ENCODE peak calls at places on chromosomes 5 and 9, in nine cellular contexts. One of them, this sample, is unnamed. For H3K4me1, the result is how much of the 10 kb centered on the place peaks cover.

GRCh38 chr9:133008824-133009223 is 22.0 kb upstream of the GTF3C5 start:
- DNase-seq in GM23338: no peak
- DNase-seq in IMR-90: no peak
- DNase-seq in neuronal stem cell: no peak
- DNase-seq in H9: no peak
- DNase-seq in astrocyte: no peak
- DNase-seq in GM23248: no peak
- DNase-seq in MM.1S: no peak
- DNase-seq in K562: no peak
- DNase-seq in this sample: no peak

GRCh38 chr9:91778031-91778430 is 172.0 kb downstream of the ROR2 start:
- DNase-seq in IMR-90: peak
- DNase-seq in astrocyte: no peak
- DNase-seq in H9: no peak
- DNase-seq in MM.1S: no peak
- DNase-seq in K562: no peak
- DNase-seq in neuronal stem cell: no peak
- DNase-seq in GM23338: no peak
- DNase-seq in GM23248: peak
- DNase-seq in this sample: no peak

GRCh38 chr5:56279291-56279690 is 46.2 kb upstream of the ANKRD55 start:
- DNase-seq in GM23338: no peak
- DNase-seq in H9: no peak
- DNase-seq in K562: no peak
- DNase-seq in astrocyte: no peak
- DNase-seq in neuronal stem cell: no peak
- DNase-seq in GM23248: no peak
- DNase-seq in MM.1S: no peak
- DNase-seq in IMR-90: no peak
- DNase-seq in this sample: no peak

GRCh38 chr9:4292781-4293180 is 7.1 kb downstream of the GLIS3 start:
- DNase-seq in GM23338: no peak
- DNase-seq in MM.1S: no peak
- DNase-seq in astrocyte: peak
- DNase-seq in IMR-90: peak
- DNase-seq in K562: no peak
- DNase-seq in neuronal stem cell: no peak
- DNase-seq in GM23248: peak
- DNase-seq in H9: no peak
- DNase-seq in this sample: no peak

GRCh38 chr9:122078557-122078956 is 14.6 kb downstream of the TTLL11 start:
- DNase-seq in neuronal stem cell: no peak
- DNase-seq in H9: no peak
- DNase-seq in astrocyte: no peak
- DNase-seq in K562: no peak
- DNase-seq in GM23248: no peak
- DNase-seq in GM23338: no peak
- DNase-seq in MM.1S: no peak
- DNase-seq in IMR-90: no peak
- DNase-seq in this sample: no peak

GRCh38 chr5:170393235-170393634 is 4.1 kb upstream of the KCNMB1 start:
- DNase-seq in GM23338: no peak
- DNase-seq in H9: no peak
- DNase-seq in IMR-90: no peak
- DNase-seq in K562: no peak
- DNase-seq in astrocyte: no peak
- DNase-seq in MM.1S: peak
- DNase-seq in neuronal stem cell: no peak
- DNase-seq in GM23248: peak
- DNase-seq in this sample: no peak

GRCh38 chr5:110940136-110940535 is 131.4 kb upstream of the TSLP start:
- DNase-seq in neuronal stem cell: no peak
- DNase-seq in MM.1S: no peak
- DNase-seq in GM23248: no peak
- DNase-seq in GM23338: no peak
- DNase-seq in astrocyte: peak
- DNase-seq in K562: no peak
- DNase-seq in IMR-90: peak
- DNase-seq in H9: no peak
- DNase-seq in this sample: no peak

GRCh38 chr5:180212363-180213255 is 3.6 kb upstream of the RASGEF1C start:
- DNase-seq in MM.1S: no peak
- DNase-seq in astrocyte: no peak
- DNase-seq in GM23248: peak
- DNase-seq in GM23338: no peak
- DNase-seq in IMR-90: peak
- DNase-seq in K562: no peak
- DNase-seq in H9: no peak
- DNase-seq in neuronal stem cell: no peak
- DNase-seq in this sample: no peak

GRCh38 chr5:159593518-159594073 is 263.3 kb upstream of the IL12B start:
- DNase-seq in GM23248: peak
- DNase-seq in astrocyte: no peak
- DNase-seq in MM.1S: no peak
- DNase-seq in GM23338: no peak
- DNase-seq in K562: no peak
- DNase-seq in neuronal stem cell: no peak
- DNase-seq in IMR-90: no peak
- DNase-seq in H9: no peak
- DNase-seq in this sample: no peak

GRCh38 chr5:150520747-150521521 is 13.0 kb downstream of the NDST1 start:
- DNase-seq in MM.1S: no peak
- DNase-seq in K562: no peak
- DNase-seq in astrocyte: no peak
- DNase-seq in H9: no peak
- DNase-seq in GM23338: no peak
- DNase-seq in neuronal stem cell: no peak
- DNase-seq in IMR-90: no peak
- DNase-seq in GM23248: no peak
- DNase-seq in this sample: no peak

GRCh38 chr5:125291447-125291846 is 545.0 kb upstream of the ZNF608 start:
- DNase-seq in IMR-90: no peak
- DNase-seq in neuronal stem cell: no peak
- DNase-seq in K562: no peak
- DNase-seq in MM.1S: no peak
- DNase-seq in GM23248: no peak
- DNase-seq in astrocyte: no peak
- DNase-seq in GM23338: no peak
- DNase-seq in H9: no peak
- DNase-seq in this sample: no peak

GRCh38 chr5:53418844-53419243 is 61.6 kb upstream of the FST start:
- DNase-seq in GM23338: no peak
- DNase-seq in IMR-90: peak
- DNase-seq in neuronal stem cell: no peak
- DNase-seq in GM23248: peak
- DNase-seq in H9: no peak
- DNase-seq in K562: no peak
- DNase-seq in astrocyte: peak
- DNase-seq in MM.1S: no peak
- DNase-seq in this sample: peak

GRCh38 chr9:14314424-14314928 is 535 bp upstream of the NFIB start:
- DNase-seq in K562: peak
- DNase-seq in GM23338: peak
- DNase-seq in astrocyte: peak
- DNase-seq in GM23248: peak
- DNase-seq in H9: peak
- DNase-seq in neuronal stem cell: no peak
- DNase-seq in IMR-90: peak
- DNase-seq in MM.1S: peak
- DNase-seq in this sample: peak

GRCh38 chr5:158947831-158948230 is 151.9 kb downstream of the EBF1 start:
- DNase-seq in H9: no peak
- DNase-seq in astrocyte: peak
- DNase-seq in K562: no peak
- DNase-seq in MM.1S: no peak
- DNase-seq in GM23248: peak
- DNase-seq in IMR-90: peak
- DNase-seq in neuronal stem cell: no peak
- DNase-seq in GM23338: no peak
- DNase-seq in this sample: no peak

GRCh38 chr5:120955795-120956194 is 491.7 kb downstream of the PRR16 start:
- DNase-seq in astrocyte: no peak
- DNase-seq in K562: no peak
- DNase-seq in neuronal stem cell: no peak
- DNase-seq in GM23338: no peak
- DNase-seq in IMR-90: no peak
- DNase-seq in H9: no peak
- DNase-seq in GM23248: no peak
- DNase-seq in MM.1S: no peak
- DNase-seq in this sample: no peak

GRCh38 chr9:134949681-134950403 is 32.1 kb upstream of the FCN1 start:
- DNase-seq in H9: no peak
- DNase-seq in MM.1S: no peak
- DNase-seq in neuronal stem cell: no peak
- DNase-seq in K562: no peak
- DNase-seq in astrocyte: no peak
- DNase-seq in IMR-90: no peak
- DNase-seq in GM23248: no peak
- DNase-seq in GM23338: no peak
- DNase-seq in this sample: no peak

GRCh38 chr5:144944936-144945335 is 774.3 kb downstream of the KCTD16 start:
- DNase-seq in GM23248: no peak
- DNase-seq in astrocyte: no peak
- DNase-seq in neuronal stem cell: no peak
- DNase-seq in K562: no peak
- DNase-seq in IMR-90: no peak
- DNase-seq in MM.1S: no peak
- DNase-seq in GM23338: no peak
- DNase-seq in H9: no peak
- DNase-seq in this sample: no peak
- H2AFZ ChIP-seq in GM23248: peak
- H2AFZ ChIP-seq in astrocyte: no peak
- H2AFZ ChIP-seq in neuronal stem cell: peak
- H2AFZ ChIP-seq in K562: no peak
- H2AFZ ChIP-seq in IMR-90: no peak
- H2AFZ ChIP-seq in MM.1S: no peak
- H2AFZ ChIP-seq in GM23338: peak
- H2AFZ ChIP-seq in H9: no peak
- H2AFZ ChIP-seq in this sample: no peak

GRCh38 chr5:1781107-1781506 is 18.5 kb downstream of the MRPL36 start:
- DNase-seq in IMR-90: no peak
- DNase-seq in K562: no peak
- DNase-seq in GM23338: no peak
- DNase-seq in astrocyte: no peak
- DNase-seq in GM23248: no peak
- DNase-seq in neuronal stem cell: no peak
- DNase-seq in MM.1S: no peak
- DNase-seq in H9: no peak
- DNase-seq in this sample: no peak

GRCh38 chr5:1780621-1780945 is 19.1 kb downstream of the MRPL36 start:
- DNase-seq in MM.1S: no peak
- DNase-seq in K562: no peak
- DNase-seq in IMR-90: no peak
- DNase-seq in astrocyte: no peak
- DNase-seq in GM23338: no peak
- DNase-seq in GM23248: no peak
- DNase-seq in neuronal stem cell: no peak
- DNase-seq in H9: no peak
- DNase-seq in this sample: no peak

GRCh38 chr5:1778138-1779020 is 21.3 kb downstream of the MRPL36 start:
- DNase-seq in MM.1S: no peak
- DNase-seq in K562: no peak
- DNase-seq in GM23338: no peak
- DNase-seq in astrocyte: no peak
- DNase-seq in H9: no peak
- DNase-seq in GM23248: no peak
- DNase-seq in IMR-90: no peak
- DNase-seq in neuronal stem cell: no peak
- DNase-seq in this sample: no peak

GRCh38 chr5:1779021-1779680 is 20.5 kb downstream of the MRPL36 start:
- DNase-seq in H9: no peak
- DNase-seq in astrocyte: no peak
- DNase-seq in IMR-90: no peak
- DNase-seq in neuronal stem cell: no peak
- DNase-seq in K562: no peak
- DNase-seq in MM.1S: no peak
- DNase-seq in GM23248: no peak
- DNase-seq in GM23338: no peak
- DNase-seq in this sample: no peak

GRCh38 chr5:1779782-1780620 is 19.6 kb downstream of the MRPL36 start:
- DNase-seq in H9: no peak
- DNase-seq in neuronal stem cell: no peak
- DNase-seq in K562: no peak
- DNase-seq in IMR-90: no peak
- DNase-seq in astrocyte: no peak
- DNase-seq in GM23248: no peak
- DNase-seq in MM.1S: no peak
- DNase-seq in GM23338: no peak
- DNase-seq in this sample: no peak
- H3K4me1 ChIP-seq in H9: under half
- H3K4me1 ChIP-seq in neuronal stem cell: under half
- H3K4me1 ChIP-seq in K562: under half
- H3K4me1 ChIP-seq in IMR-90: under half
- H3K4me1 ChIP-seq in astrocyte: under half
- H3K4me1 ChIP-seq in GM23248: under half
- H3K4me1 ChIP-seq in MM.1S: under half
- H3K4me1 ChIP-seq in GM23338: under half
- H3K4me1 ChIP-seq in this sample: under half

GRCh38 chr5:88092938-88093635 is 175.6 kb downstream of the TMEM161B start:
- DNase-seq in H9: no peak
- DNase-seq in astrocyte: no peak
- DNase-seq in K562: no peak
- DNase-seq in IMR-90: no peak
- DNase-seq in GM23248: no peak
- DNase-seq in GM23338: peak
- DNase-seq in neuronal stem cell: no peak
- DNase-seq in MM.1S: no peak
- DNase-seq in this sample: no peak
- H3K4me2 ChIP-seq in H9: no peak
- H3K4me2 ChIP-seq in astrocyte: no peak
- H3K4me2 ChIP-seq in K562: no peak
- H3K4me2 ChIP-seq in IMR-90: no peak
- H3K4me2 ChIP-seq in GM23248: no peak
- H3K4me2 ChIP-seq in GM23338: peak
- H3K4me2 ChIP-seq in neuronal stem cell: no peak
- H3K4me2 ChIP-seq in MM.1S: no peak
- H3K4me2 ChIP-seq in this sample: no peak

DNA sequence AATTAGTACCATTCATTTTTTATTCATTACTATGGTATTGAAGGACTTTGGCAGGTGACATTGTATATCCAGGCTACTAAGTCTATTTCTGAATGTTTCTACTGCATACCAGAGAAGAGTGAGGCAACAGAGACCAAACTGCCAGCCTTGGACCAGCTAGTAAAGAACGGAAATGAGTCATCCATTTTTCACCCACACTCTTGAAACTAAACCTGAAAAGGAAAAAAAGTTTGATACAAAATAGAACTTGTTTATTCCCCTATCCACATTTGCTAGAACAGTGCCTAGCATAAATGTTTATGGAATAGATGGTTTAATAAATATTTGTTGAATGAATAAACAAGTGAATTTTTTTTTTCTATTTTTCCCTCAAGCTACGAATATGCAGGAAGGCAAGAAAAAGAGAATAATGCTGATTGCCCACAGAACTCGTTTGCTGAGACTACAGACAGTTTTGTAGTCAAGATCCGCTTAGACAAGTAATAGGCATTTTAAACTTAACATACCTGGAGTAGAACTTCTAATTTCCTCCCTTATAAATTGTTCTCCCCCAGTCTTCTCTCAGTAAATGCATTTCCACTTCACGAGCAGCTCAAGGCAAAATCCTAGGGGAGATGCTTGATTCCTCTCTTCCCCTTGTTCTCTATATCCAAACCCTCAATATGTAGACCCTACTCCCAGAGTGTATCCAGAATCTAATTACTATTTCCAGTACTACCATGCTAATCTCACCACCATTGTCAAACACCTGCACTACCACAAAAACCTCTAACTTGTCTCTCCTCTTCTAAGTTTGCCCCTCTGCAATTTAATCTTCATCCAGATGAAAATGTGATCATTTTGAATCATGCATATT is 146.1 kb upstream of the RASA1 start:
- DNase-seq in K562: no peak
- DNase-seq in H9: no peak
- DNase-seq in IMR-90: peak
- DNase-seq in GM23248: peak
- DNase-seq in GM23338: no peak
- DNase-seq in astrocyte: peak
- DNase-seq in MM.1S: peak
- DNase-seq in neuronal stem cell: no peak
- DNase-seq in this sample: no peak
- H2AFZ ChIP-seq in K562: peak
- H2AFZ ChIP-seq in H9: no peak
- H2AFZ ChIP-seq in IMR-90: no peak
- H2AFZ ChIP-seq in GM23248: no peak
- H2AFZ ChIP-seq in GM23338: peak
- H2AFZ ChIP-seq in astrocyte: no peak
- H2AFZ ChIP-seq in MM.1S: peak
- H2AFZ ChIP-seq in neuronal stem cell: no peak
- H2AFZ ChIP-seq in this sample: peak